ENCODE peak calls at places on chromosomes 11 and 22, in six cellular contexts. K, O, P, Y, Z and I are unnamed samples.

GRCh38 chr11:1763336-1763795 is 361 bp downstream of the CTSD start:
- DNase-seq in Y (no peak), P (no peak), K (no peak), Z (no peak), O (no peak), I (no peak)

GRCh38 chr22:46652081-46652929 is 32.1 kb downstream of the GRAMD4 start:
- DNase-seq in K (peak; percentile 28), Y (no peak), P (no peak), Z (no peak), O (no peak), I (peak; percentile 58)

GRCh38 chr22:45163074-45163416 is 680 bp upstream of the NUP50 start:
- DNase-seq in O (no peak), Z (no peak), P (no peak), K (peak; percentile 19), Y (no peak), I (no peak)

GRCh38 chr11:114350022-114350421 is 50.3 kb downstream of the C11orf71 start:
- DNase-seq in Y (no peak), K (no peak), O (no peak), Z (no peak), P (no peak), I (no peak)

GRCh38 chr11:111557425-111558111 is 17.0 kb downstream of the LAYN start:
- DNase-seq in P (no peak), K (peak; percentile 83), O (no peak), Y (no peak), Z (no peak), I (no peak)

GRCh38 chr11:70471254-70471653 is 72.9 kb downstream of the CTTN start:
- DNase-seq in P (no peak), Y (no peak), K (no peak), O (no peak), Z (no peak), I (no peak)

GRCh38 chr11:107928767-107929507 is 689 bp downstream of the RAB39A start:
- DNase-seq in Z (peak; percentile 15), O (peak; percentile 52), P (no peak), K (no peak), Y (no peak), I (peak; percentile 46)

GRCh38 chr11:63552921-63553320 is 10.3 kb downstream of the PLAAT2 start:
- DNase-seq in P (no peak), Y (no peak), K (no peak), Z (no peak), O (no peak), I (no peak)

GRCh38 chr11:102110761-102111010 is 439 bp downstream of the YAP1 start:
- DNase-seq in K (no peak), Z (no peak), Y (no peak), O (no peak), P (no peak), I (no peak)

GRCh38 chr22:27719535-27720227 is 81.9 kb downstream of the MN1 start:
- DNase-seq in Y (no peak), K (no peak), Z (peak; percentile 92), P (no peak), O (peak; percentile 75), I (no peak)